ENCODE peak calls at places on chromosomes 5 and 9, in five cellular contexts. T, K, F, U and R are unnamed samples.

GRCh38 chr5:142283304-142283703 is 41.5 kb downstream of the SPRY4 start:
- DNase-seq in T (no peak), K (no peak), F (no peak), U (no peak), R (peak; percentile 93)

GRCh38 chr5:41908374-41909079 is 4.4 kb downstream of the RIMOC1 start:
- DNase-seq in T (peak; percentile 77), K (peak; percentile 68), F (peak; percentile 41), U (no peak), R (peak; percentile 53)

GRCh38 chr9:76200730-76201129 is 193.5 kb downstream of the RFK start:
- DNase-seq in T (no peak), K (no peak), F (no peak), U (no peak), R (no peak)

GRCh38 chr9:133581553-133582343 is 27.4 kb downstream of the FAM163B start:
- DNase-seq in T (no peak), K (no peak), F (no peak), U (no peak), R (no peak)

GRCh38 chr9:99296375-99296951 is 74.4 kb downstream of the SEC61B start:
- DNase-seq in T (no peak), K (no peak), F (no peak), U (peak; percentile 28), R (no peak)

GRCh38 chr5:148474025-148474511 is 90.3 kb downstream of the FBXO38 start:
- DNase-seq in T (peak; percentile 57), K (no peak), F (peak; percentile 6), U (no peak), R (no peak)

GRCh38 chr5:6781711-6782110 is 68.5 kb downstream of the TENT4A start:
- DNase-seq in T (peak; percentile 7), K (peak; percentile 97), F (peak; percentile 27), U (no peak), R (peak; percentile 82)

GRCh38 chr5:155193018-155193417 is 179.5 kb downstream of the KIF4B start:
- DNase-seq in T (no peak), K (peak; percentile 30), F (no peak), U (no peak), R (peak; percentile 75)

GRCh38 chr5:72241346-72242003 is 78.6 kb downstream of the MRPS27 start:
- DNase-seq in T (no peak), K (no peak), F (no peak), U (no peak), R (no peak)

GRCh38 chr9:88989961-88990570 is 1.2 kb upstream of the S1PR3 start:
- DNase-seq in T (no peak), K (no peak), F (no peak), U (no peak), R (no peak)